ENCODE peak calls at places on chromosomes 5 and 9, in four cellular contexts. E is colonic mucosa; Q is stomach; I is activated CD4-positive, alpha-beta T cell treated with anti-CD3 and anti-CD28 coated beads, Interleukin-2, amount 10 ng/mL, durations not matched to agents 7 days and 5 days. G is an unnamed sample.

GRCh38 chr5:1547655-1548054 is 23.9 kb upstream of the LPCAT1 start:
- DNase-seq in Q (no peak), I (no peak), E (no peak), G (no peak)

GRCh38 chr5:108382784-108383358 is 973 bp upstream of the FBXL17 start:
- DNase-seq in E (no peak), Q (no peak), I (peak), G (no peak)

GRCh38 chr9:120889606-120890396 is 12.8 kb upstream of the PHF19 start:
- DNase-seq in I (no peak), Q (no peak), E (no peak), G (peak)

GRCh38 chr9:76155361-76155760 is 238.9 kb downstream of the RFK start:
- DNase-seq in I (no peak), Q (no peak), E (no peak), G (no peak)

GRCh38 chr5:132259061-132259851 is 1.8 kb downstream of the PDLIM4 start:
- DNase-seq in Q (peak), I (no peak), E (peak), G (no peak)

GRCh38 chr5:79418276-79418675 is 95.7 kb downstream of the HOMER1 start:
- DNase-seq in I (no peak), Q (no peak), E (no peak), G (no peak)

GRCh38 chr9:79256691-79257213 is 315.0 kb upstream of the TLE4 start:
- DNase-seq in Q (no peak), I (no peak), E (no peak), G (peak)

GRCh38 chr9:14312721-14313377 is 1.1 kb downstream of the NFIB start:
- DNase-seq in E (peak), Q (no peak), I (no peak), G (no peak)

GRCh38 chr5:131974622-131974955 is 29.1 kb upstream of the MEIKIN start:
- DNase-seq in I (no peak), Q (no peak), E (no peak), G (no peak)

GRCh38 chr5:143001764-143002351 is 231.7 kb downstream of the ARHGAP26 start:
- DNase-seq in I (peak), Q (no peak), E (no peak), G (no peak)

GRCh38 chr5:1300581-1301083 is 5.8 kb upstream of the TERT start:
- DNase-seq in Q (no peak), I (no peak), E (no peak), G (no peak)

GRCh38 chr9:88775037-88775471 is 216.2 kb upstream of the S1PR3 start:
- DNase-seq in Q (peak), E (no peak), I (no peak), G (no peak)

GRCh38 chr5:110150199-110150598 is 460.5 kb downstream of the MAN2A1 start:
- DNase-seq in E (no peak), I (no peak), Q (no peak), G (no peak)

GRCh38 chr9:15576350-15577050 is 23.7 kb downstream of the CCDC171 start:
- DNase-seq in Q (no peak), I (no peak), E (no peak), G (no peak)

GRCh38 chr5:34022131-34022705 is 14.4 kb upstream of the AMACR start:
- DNase-seq in E (no peak), Q (no peak), I (peak), G (no peak)

GRCh38 chr5:106121972-106122605 is 1548.6 kb downstream of the EFNA5 start:
- DNase-seq in E (peak), I (no peak), Q (peak), G (no peak)

GRCh38 chr9:37693265-37693664 is 42.5 kb downstream of the FRMPD1 start:
- DNase-seq in Q (no peak), E (no peak), I (no peak), G (no peak)

GRCh38 chr5:58629190-58630159 is 46.6 kb downstream of the RAB3C start:
- DNase-seq in E (peak), I (no peak), Q (peak), G (no peak)

GRCh38 chr9:124353811-124354274 is 61.4 kb downstream of the PSMB7 start:
- DNase-seq in Q (no peak), E (no peak), I (no peak), G (no peak)

GRCh38 chr9:96874947-96875459 is 20.7 kb upstream of the ZNF782 start:
- DNase-seq in E (peak), I (peak), Q (peak), G (no peak)

GRCh38 chr5:132011561-132012384 is at the start of gene ACSL6:
- DNase-seq in I (peak), E (peak), Q (peak), G (no peak)

GRCh38 chr5:170254056-170254455 is 21.3 kb downstream of the C5orf58 start:
- DNase-seq in Q (no peak), I (peak), E (no peak), G (no peak)

GRCh38 chr9:111599092-111599947 is at the start of gene PTGR1:
- DNase-seq in E (peak), Q (peak), I (peak), G (no peak)

G was measured in NCI-H1092 treated with DMSO at 0.1 percent for 48 hours.